ENCODE peak calls at places on chromosomes 2 and 18, in four cellular contexts. D, V, F and I are unnamed samples.

GRCh38 chr2:201203916-201204654 is 21.1 kb downstream of the CASP10 start:
- DNase-seq in V (no peak), F (no peak), D (no peak), I (peak)

GRCh38 chr2:96452054-96452453 is 53.1 kb downstream of the NEURL3 start:
- DNase-seq in V (no peak), D (no peak), F (no peak), I (no peak)

GRCh38 chr2:212540356-212540755 is 1.8 kb upstream of the ERBB4 start:
- DNase-seq in D (no peak), V (no peak), F (no peak), I (no peak)

GRCh38 chr18:49581369-49581768 is 19.5 kb downstream of the LIPG start:
- DNase-seq in V (no peak), D (no peak), F (no peak), I (no peak)

GRCh38 chr2:73259276-73259675 is 25.0 kb downstream of the FBXO41 start:
- DNase-seq in V (no peak), F (no peak), D (no peak), I (no peak)

GRCh38 chr2:103008586-103008985 is 246.8 kb downstream of the TMEM182 start:
- DNase-seq in D (no peak), V (no peak), F (no peak), I (no peak)

GRCh38 chr2:75003773-75004172 is 45.3 kb downstream of the POLE4 start:
- DNase-seq in V (no peak), F (no peak), D (no peak), I (no peak)

GRCh38 chr2:15730545-15731212 is 139.0 kb downstream of the DDX1 start:
- DNase-seq in D (peak), V (no peak), F (peak), I (peak)

GRCh38 chr2:91974401-91975129 is 2896.7 kb upstream of the TEKT4 start:
- DNase-seq in D (no peak), V (no peak), F (peak), I (no peak)

GRCh38 chr2:70890469-70891065 is 45.1 kb upstream of the ATP6V1B1 start:
- DNase-seq in F (no peak), D (no peak), V (no peak), I (no peak)

GRCh38 chr2:149363953-149364352 is 33.6 kb downstream of the LYPD6 start:
- DNase-seq in V (no peak), D (no peak), F (no peak), I (no peak)

GRCh38 chr2:218272531-218273212 is 2.4 kb downstream of the PNKD start:
- DNase-seq in D (peak), V (peak), F (peak), I (peak)

GRCh38 chr2:24491626-24492282 is 700 bp downstream of the NCOA1 start:
- DNase-seq in D (peak), V (peak), F (peak), I (no peak)

GRCh38 chr2:24492283-24493272 is 1.5 kb downstream of the NCOA1 start:
- DNase-seq in D (no peak), F (no peak), V (no peak), I (no peak)

GRCh38 chr2:24489942-24490673 is 946 bp upstream of the NCOA1 start:
- DNase-seq in F (no peak), D (peak), V (no peak), I (no peak)

GRCh38 chr2:24489465-24489864 is 1.6 kb upstream of the NCOA1 start:
- DNase-seq in V (no peak), D (no peak), F (no peak), I (no peak)

GRCh38 chr2:24490674-24491625 is at the start of gene NCOA1:
- DNase-seq in V (peak), F (peak), D (peak), I (peak)
- TF ChIP-seq CTCF in V (peak), F (peak), D (no peak), I (peak)

GRCh38 chr2:151972176-151973012 is 126.5 kb downstream of the CACNB4 start:
- DNase-seq in F (no peak), D (no peak), V (no peak), I (no peak)

GRCh38 chr2:151973013-151973900 is 125.6 kb downstream of the CACNB4 start:
- DNase-seq in F (no peak), D (no peak), V (no peak), I (no peak)

GRCh38 chr2:151975460-151976414 is 123.1 kb downstream of the CACNB4 start:
- DNase-seq in D (no peak), F (no peak), V (no peak), I (no peak)

GRCh38 chr2:151974997-151975396 is 123.8 kb downstream of the CACNB4 start:
- DNase-seq in F (no peak), V (no peak), D (no peak), I (no peak)

GRCh38 chr2:151973901-151974199 is 125.0 kb downstream of the CACNB4 start:
- DNase-seq in D (no peak), V (no peak), F (no peak), I (no peak)
- TF ChIP-seq CTCF in D (no peak), V (no peak), F (no peak), I (no peak)

DNA sequence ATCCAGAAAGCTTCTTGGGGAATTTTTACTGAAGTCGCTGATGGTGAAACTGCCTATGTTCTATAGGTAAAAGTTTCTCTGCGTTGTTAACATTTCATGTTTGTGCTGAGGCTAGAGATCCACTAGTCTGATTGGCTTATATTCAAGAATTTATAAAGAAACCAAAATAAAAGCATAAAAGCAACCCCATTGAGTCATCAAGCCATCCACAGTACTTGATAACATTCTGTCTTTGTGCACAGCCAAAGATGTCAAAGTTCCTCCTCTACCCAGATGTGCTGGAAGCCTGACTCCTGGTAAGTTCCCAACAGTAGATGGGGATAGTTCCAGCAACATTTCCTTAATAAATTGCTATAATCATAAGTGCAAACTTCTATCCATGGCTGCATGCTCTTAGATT is 107.8 kb downstream of the TANC1 start:
- DNase-seq in V (no peak), D (no peak), F (no peak), I (peak)
- TF ChIP-seq CTCF in V (no peak), D (no peak), F (no peak), I (peak)

DNA sequence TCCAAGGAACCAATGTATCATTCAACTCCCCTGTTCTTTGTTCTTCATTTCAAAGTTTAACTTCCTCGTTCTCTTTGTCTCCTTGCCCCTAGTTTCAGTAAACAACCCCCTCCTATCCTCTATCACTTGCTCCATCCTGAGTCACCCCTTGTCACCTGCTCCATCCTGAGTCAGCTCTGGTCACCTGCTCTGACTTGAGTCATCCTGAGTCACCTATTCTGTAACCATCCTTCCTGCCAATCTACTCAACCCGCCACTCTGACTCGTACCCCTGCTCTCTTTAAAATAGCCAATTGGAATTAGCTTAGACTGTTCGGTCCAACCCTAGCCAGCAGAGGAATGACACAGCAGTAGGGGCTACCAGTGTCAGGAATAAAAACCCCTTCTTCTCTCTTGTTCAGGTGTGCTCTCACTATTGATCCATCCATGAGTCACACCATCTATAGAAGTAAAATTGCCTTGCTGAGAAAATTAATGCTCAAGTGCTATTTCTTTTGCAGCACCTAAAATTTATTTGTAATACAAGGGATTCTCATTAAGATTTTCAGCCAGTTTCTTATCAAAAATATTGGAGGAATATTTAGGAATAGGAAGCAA is 326.8 kb downstream of the AKAIN1 start:
- DNase-seq in V (no peak), D (no peak), F (no peak), I (no peak)
- TF ChIP-seq CTCF in V (no peak), D (no peak), F (no peak), I (no peak)

DNA sequence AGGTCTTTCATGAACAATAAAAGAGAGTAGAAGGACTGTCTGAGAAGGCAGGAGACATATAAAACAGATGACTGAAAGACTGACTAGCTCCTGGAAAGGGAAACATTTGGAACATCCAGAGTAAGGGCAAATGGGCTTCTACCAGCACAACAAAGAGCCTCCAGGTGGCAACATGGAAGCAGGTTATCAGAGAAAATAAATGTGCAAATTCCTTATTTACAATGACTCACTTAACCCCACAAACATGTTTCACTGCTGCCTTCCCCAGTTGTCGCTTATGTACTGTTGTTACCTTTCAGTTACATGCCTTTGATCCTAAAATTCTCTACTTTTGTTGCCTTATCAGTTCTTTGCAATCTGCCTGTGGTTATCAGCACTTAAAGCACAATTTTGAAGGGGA is 117.0 kb downstream of the HIBCH start:
- DNase-seq in D (no peak), F (no peak), V (no peak), I (no peak)
- TF ChIP-seq CTCF in D (no peak), F (no peak), V (no peak), I (no peak)